ENCODE peak calls at places on chromosomes 7 and 10, in seven cellular contexts. A is GM23248, Z is MM.1S, W is neural progenitor cell, P is PC-3, V is HCT116, U is GM23338. Q is an unnamed sample.

GRCh38 chr7:130369110-130369711 is 11.1 kb upstream of the CPA1 start:
- DNase-seq in A (peak; percentile 84), Z (no peak), W (no peak), P (no peak), V (no peak), U (no peak), Q (peak; percentile 56)

GRCh38 chr10:47277352-47278151 is 22.4 kb upstream of the GDF10 start:
- DNase-seq in A (no peak), Z (no peak), W (no peak), P (peak; percentile 4), V (no peak), U (peak; percentile 4), Q (no peak)

GRCh38 chr7:56447864-56448693 is 331.9 kb upstream of the NUPR2 start:
- DNase-seq in A (no peak), Z (no peak), W (no peak), P (no peak), V (no peak), U (no peak), Q (no peak)

GRCh38 chr10:100518761-100519241 is 860 bp downstream of the SEC31B start:
- DNase-seq in A (peak; percentile 79), Z (peak; percentile 52), W (peak; percentile 83), P (peak; percentile 73), V (peak; percentile 41), U (peak; percentile 87), Q (peak; percentile 79)

GRCh38 chr10:86651631-86652331 is 2.6 kb upstream of the OPN4 start:
- DNase-seq in A (no peak), Z (no peak), W (no peak), P (no peak), V (no peak), U (no peak), Q (no peak)

GRCh38 chr10:132612571-132613504 is 75.3 kb downstream of the INPP5A start:
- DNase-seq in A (no peak), Z (no peak), W (peak; percentile 32), P (no peak), V (no peak), U (no peak), Q (no peak)

GRCh38 chr7:130998993-130999602 is 265.1 kb upstream of the KLF14 start:
- DNase-seq in A (no peak), Z (no peak), W (no peak), P (peak; percentile 66), V (peak; percentile 90), U (no peak), Q (no peak)

GRCh38 chr10:98363188-98363587 is 51.8 kb downstream of the PYROXD2 start:
- DNase-seq in A (no peak), Z (no peak), W (no peak), P (peak; percentile 75), V (no peak), U (no peak), Q (no peak)

GRCh38 chr10:87635498-87636312 is 24.0 kb upstream of the PAPSS2 start:
- DNase-seq in A (peak; percentile 72), Z (peak; percentile 62), W (no peak), P (peak; percentile 77), V (peak; percentile 61), U (no peak), Q (peak; percentile 48)

GRCh38 chr10:87860156-87860795 is 3.1 kb downstream of the KLLN start:
- DNase-seq in A (peak; percentile 66), Z (peak; percentile 77), W (peak; percentile 9), P (peak; percentile 58), V (no peak), U (peak; percentile 65), Q (peak; percentile 53)

GRCh38 chr10:126216221-126216701 is 172.0 kb downstream of the ADAM12 start:
- DNase-seq in A (peak; percentile 44), Z (no peak), W (no peak), P (no peak), V (no peak), U (no peak), Q (peak; percentile 38)

GRCh38 chr7:50745336-50745735 is 37.4 kb downstream of the GRB10 start:
- DNase-seq in A (no peak), Z (no peak), W (no peak), P (no peak), V (no peak), U (no peak), Q (no peak)

GRCh38 chr10:11437391-11438241 is 173.8 kb downstream of the USP6NL start:
- DNase-seq in A (no peak), Z (no peak), W (peak; percentile 27), P (no peak), V (no peak), U (peak; percentile 82), Q (no peak)

GRCh38 chr10:80272793-80273522 is 16.5 kb downstream of the MAT1A start:
- DNase-seq in A (peak; percentile 28), Z (no peak), W (no peak), P (no peak), V (no peak), U (no peak), Q (peak; percentile 77)

GRCh38 chr7:121623130-121623872 is 227.2 kb upstream of the FAM3C start:
- DNase-seq in A (no peak), Z (no peak), W (no peak), P (no peak), V (no peak), U (no peak), Q (no peak)

GRCh38 chr10:37713132-37713501 is 144.3 kb downstream of the ZNF248 start:
- DNase-seq in A (no peak), Z (no peak), W (no peak), P (no peak), V (no peak), U (no peak), Q (no peak)

GRCh38 chr7:43077732-43078391 is 34.6 kb upstream of the HECW1 start:
- DNase-seq in A (peak; percentile 25), Z (no peak), W (peak; percentile 36), P (peak; percentile 54), V (peak; percentile 59), U (peak; percentile 86), Q (peak; percentile 21)

GRCh38 chr10:84205853-84206513 is 11.6 kb downstream of the CDHR1 start:
- DNase-seq in A (no peak), Z (no peak), W (no peak), P (no peak), V (no peak), U (no peak), Q (no peak)

DNA sequence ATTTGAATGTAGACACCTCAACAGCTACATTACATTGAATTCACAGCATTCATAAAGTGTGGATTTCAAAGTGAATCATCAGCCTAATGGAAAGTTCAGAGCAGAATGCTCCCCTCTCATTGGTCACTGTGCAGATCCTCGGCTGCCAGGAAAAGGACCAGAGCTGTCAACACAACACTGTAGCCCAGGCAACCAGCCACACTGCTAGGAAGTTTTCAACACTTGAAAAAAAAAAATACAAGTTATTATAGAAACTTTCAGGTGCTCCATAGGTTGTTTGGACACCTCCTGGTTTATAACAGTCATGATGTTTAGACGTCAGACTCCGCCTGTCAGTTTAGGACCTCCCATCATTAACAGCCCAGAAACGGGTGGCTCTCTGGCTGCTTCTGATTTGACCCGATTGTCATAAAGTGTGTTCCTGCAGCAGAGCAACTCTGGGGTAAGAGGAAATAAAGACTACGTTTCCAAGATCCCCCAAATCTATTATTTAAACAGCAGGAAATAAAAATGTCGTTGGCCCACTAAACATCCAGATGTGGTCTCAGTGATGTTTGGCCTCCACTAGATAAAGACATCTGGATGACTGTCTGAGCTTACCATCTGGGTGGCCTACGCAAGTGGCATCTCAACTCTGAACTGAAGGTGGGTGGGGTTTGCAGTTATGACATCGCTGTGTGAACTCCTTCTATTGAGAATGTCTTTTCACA is 117.4 kb downstream of the CABCOCO1 start:
- DNase-seq in A (peak; percentile 91), Z (no peak), W (no peak), P (peak; percentile 83), V (no peak), U (no peak), Q (peak; percentile 61)
- TF ChIP-seq EZH2phosphoT487 in A (peak; percentile 81), Z (no peak), W (no peak), P (no peak), V (no peak), U (no peak), Q (no peak)

DNA sequence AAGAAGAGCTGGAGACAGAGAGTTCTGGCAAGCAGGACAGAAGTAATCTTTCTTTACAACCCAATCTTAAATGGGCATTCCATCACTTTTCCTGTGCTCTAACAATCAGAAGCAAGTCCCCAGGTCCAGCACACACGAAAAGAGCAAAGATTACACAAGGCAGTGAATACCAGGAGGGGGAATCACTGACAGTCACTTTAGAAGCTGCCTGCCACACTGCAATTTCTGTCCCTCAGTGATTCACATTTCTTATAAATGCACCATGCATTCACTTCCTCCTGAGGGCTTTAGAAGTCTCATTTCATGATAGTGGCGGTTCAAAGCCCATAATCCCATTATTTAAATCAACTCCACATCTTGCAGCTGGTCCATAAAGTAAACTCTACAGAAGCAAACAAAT is 362.5 kb downstream of the POM121L12 start:
- DNase-seq in A (no peak), Z (no peak), W (no peak), P (no peak), V (no peak), U (no peak), Q (no peak)
- H3K4me2 ChIP-seq in A (no peak overlapping the region), Z (no peak overlapping the region), W (no peak overlapping the region), P (no peak overlapping the region), V (no peak overlapping the region), U (no peak overlapping the region), Q (no peak overlapping the region)

DNA sequence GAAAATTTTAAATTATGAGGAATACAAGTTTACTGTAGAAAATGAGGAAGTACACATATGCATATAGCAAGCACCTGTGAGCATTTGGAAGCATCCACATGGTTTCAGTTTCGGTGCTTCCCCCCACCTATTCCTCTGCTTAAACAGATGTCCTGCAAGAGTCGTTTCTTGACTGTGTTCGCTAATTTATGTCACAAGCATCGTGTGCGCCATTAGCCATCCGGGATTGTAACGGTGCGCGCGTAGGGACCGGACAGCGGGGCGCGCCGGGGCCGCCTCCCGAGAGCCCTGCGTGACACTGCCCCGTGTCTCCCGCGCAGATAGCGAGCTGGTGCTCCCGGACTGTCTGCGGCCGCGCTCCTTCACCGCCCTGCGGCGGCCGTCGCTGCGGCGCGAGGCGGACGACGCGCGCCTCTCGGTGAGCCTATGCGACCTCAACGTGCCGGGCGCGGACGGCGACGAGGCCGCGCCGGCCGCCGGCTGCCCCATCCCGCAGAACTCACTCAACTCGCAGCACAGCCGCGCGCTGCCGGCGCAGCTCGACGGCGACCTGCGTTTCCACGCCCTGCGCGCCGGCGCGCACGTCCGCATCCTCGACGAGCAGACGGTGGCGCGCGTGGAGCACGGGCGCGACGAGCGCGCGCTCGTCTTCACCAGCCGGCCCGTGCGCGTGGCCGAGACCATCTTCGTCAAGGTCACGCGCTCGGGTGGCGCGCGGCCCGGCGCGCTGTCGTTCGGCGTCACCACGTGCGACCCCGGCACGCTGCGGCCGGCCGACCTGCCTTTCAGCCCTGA is 90.9 kb downstream of the NEURL1 start:
- DNase-seq in A (peak; percentile 83), Z (peak; percentile 14), W (no peak), P (no peak), V (no peak), U (peak; percentile 69), Q (no peak)
- TF ChIP-seq EZH2 in A (no peak), Z (no peak), W (no peak), P (no peak), V (no peak), U (no peak), Q (no peak)

DNA sequence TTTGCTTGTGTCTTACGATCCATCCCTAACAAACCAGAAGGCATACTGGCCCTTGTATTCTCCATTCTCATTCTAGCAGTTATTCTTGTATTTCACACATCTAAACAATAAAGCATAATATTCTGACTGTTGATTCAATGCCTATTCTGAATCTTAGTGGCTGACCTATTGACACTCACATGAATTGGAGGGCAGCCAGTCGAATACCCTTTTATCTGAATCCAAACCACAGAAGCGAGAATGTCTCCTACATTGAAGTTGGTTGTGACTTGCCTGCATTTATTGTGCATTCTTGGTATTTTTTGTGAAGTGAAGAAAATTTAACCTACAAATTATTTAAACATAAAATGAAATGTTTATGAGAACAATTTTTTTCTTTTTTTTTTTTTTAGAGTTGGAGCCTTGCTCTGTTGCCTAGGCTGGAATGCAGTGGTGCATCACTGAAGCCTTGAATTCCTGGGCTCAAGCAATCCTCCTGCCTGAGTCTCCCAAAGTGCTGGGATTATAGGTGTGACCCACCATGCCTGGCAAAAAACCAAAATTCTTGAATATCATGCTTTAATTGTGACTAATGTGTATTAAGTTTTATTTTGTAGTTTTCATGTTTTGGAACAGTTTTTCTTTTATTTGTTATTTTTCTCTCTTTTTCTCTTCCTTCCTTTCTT is 22.7 kb downstream of the EXOC4 start:
- DNase-seq in A (peak; percentile 15), Z (no peak), W (no peak), P (no peak), V (no peak), U (no peak), Q (no peak)
- TF ChIP-seq EZH2phosphoT487 in A (no peak), Z (no peak), W (no peak), P (no peak), V (no peak), U (no peak), Q (no peak)

Q was measured in hepatocyte.